ENCODE peak calls at places on chromosomes 7 and 10, in nine cellular contexts. Q, D, U, Z, O, V, Y, J and G are unnamed samples.

GRCh38 chr10:133009218-133009954 is 67.0 kb upstream of the CFAP46 start:
- DNase-seq in Y (no peak), Q (no peak), D (no peak), J (peak), O (peak), U (peak), Z (peak), V (no peak), G (peak)

GRCh38 chr10:23694446-23694920 is 255.6 kb downstream of the OTUD1 start:
- DNase-seq in V (no peak), Y (no peak), J (no peak), D (peak), U (peak), Z (no peak), Q (no peak), O (no peak), G (no peak)

GRCh38 chr10:79335470-79336235 is 11.6 kb upstream of the PPIF start:
- DNase-seq in Q (no peak), D (no peak), Y (no peak), U (no peak), J (peak), O (no peak), Z (no peak), V (peak), G (peak)

GRCh38 chr7:137579913-137580640 is 236.5 kb upstream of the PTN start:
- DNase-seq in D (no peak), Q (no peak), J (no peak), V (no peak), O (peak), Y (peak), U (no peak), Z (no peak), G (no peak)

GRCh38 chr7:38306136-38306535 is 32.7 kb upstream of the TARP start:
- DNase-seq in V (no peak), O (no peak), J (no peak), Y (no peak), D (no peak), Q (no peak), Z (no peak), U (no peak), G (no peak)

GRCh38 chr10:117241541-117242462 is 888 bp downstream of the SLC18A2 start:
- DNase-seq in Y (no peak), J (peak), O (peak), U (no peak), Z (no peak), D (peak), V (no peak), Q (no peak), G (peak)

GRCh38 chr7:46146454-46147255 is 225.6 kb upstream of the IGFBP3 start:
- DNase-seq in Y (no peak), J (peak), Q (no peak), D (no peak), U (peak), V (no peak), Z (no peak), O (peak), G (no peak)

GRCh38 chr7:40372031-40372430 is 237.2 kb downstream of the SUGCT start:
- DNase-seq in J (no peak), V (no peak), Y (no peak), Z (no peak), O (peak), U (no peak), Q (no peak), D (no peak), G (no peak)

GRCh38 chr10:97525683-97526110 is 27.0 kb downstream of the UBTD1 start:
- DNase-seq in Y (no peak), U (no peak), Z (no peak), O (no peak), V (no peak), D (no peak), J (no peak), Q (no peak), G (no peak)

GRCh38 chr10:33265621-33266020 is 68.8 kb downstream of the NRP1 start:
- DNase-seq in O (no peak), D (no peak), Y (no peak), Z (no peak), J (no peak), V (no peak), U (no peak), Q (no peak), G (no peak)

GRCh38 chr7:117157871-117158209 is 165.0 kb downstream of the WNT2 start:
- DNase-seq in J (no peak), Z (no peak), Y (no peak), O (no peak), U (no peak), D (no peak), V (no peak), Q (no peak), G (no peak)

GRCh38 chr10:44864042-44864436 is 47.1 kb upstream of the TMEM72 start:
- DNase-seq in J (peak), D (peak), Z (peak), U (no peak), O (peak), Y (no peak), V (peak), Q (peak), G (no peak)
- H3K27ac ChIP-seq in J (peak), D (no peak), Z (no peak), U (peak), O (peak), Y (no peak), V (peak), Q (no peak), G (no peak)

GRCh38 chr7:44430054-44430453 is 60.4 kb downstream of the NUDCD3 start:
- DNase-seq in V (no peak), Z (no peak), Y (no peak), Q (no peak), D (no peak), O (no peak), U (no peak), J (no peak), G (no peak)

GRCh38 chr7:44432381-44432977 is 58.0 kb downstream of the NUDCD3 start:
- DNase-seq in O (no peak), V (no peak), D (no peak), U (no peak), Y (no peak), Z (no peak), J (no peak), Q (no peak), G (no peak)

GRCh38 chr7:44431091-44431608 is 59.3 kb downstream of the NUDCD3 start:
- DNase-seq in Q (no peak), J (no peak), Z (no peak), D (peak), O (no peak), Y (no peak), V (no peak), U (peak), G (peak)

GRCh38 chr7:44433255-44434022 is 57.0 kb downstream of the NUDCD3 start:
- DNase-seq in Z (peak), Q (no peak), U (no peak), Y (no peak), J (no peak), V (no peak), O (no peak), D (no peak), G (no peak)

GRCh38 chr7:44434201-44434600 is 56.3 kb downstream of the NUDCD3 start:
- DNase-seq in Z (no peak), O (no peak), J (no peak), Q (no peak), D (no peak), V (no peak), U (no peak), Y (no peak), G (no peak)
- H3K27ac ChIP-seq in Z (peak), O (no peak), J (no peak), Q (no peak), D (no peak), V (peak), U (no peak), Y (no peak), G (no peak)

DNA sequence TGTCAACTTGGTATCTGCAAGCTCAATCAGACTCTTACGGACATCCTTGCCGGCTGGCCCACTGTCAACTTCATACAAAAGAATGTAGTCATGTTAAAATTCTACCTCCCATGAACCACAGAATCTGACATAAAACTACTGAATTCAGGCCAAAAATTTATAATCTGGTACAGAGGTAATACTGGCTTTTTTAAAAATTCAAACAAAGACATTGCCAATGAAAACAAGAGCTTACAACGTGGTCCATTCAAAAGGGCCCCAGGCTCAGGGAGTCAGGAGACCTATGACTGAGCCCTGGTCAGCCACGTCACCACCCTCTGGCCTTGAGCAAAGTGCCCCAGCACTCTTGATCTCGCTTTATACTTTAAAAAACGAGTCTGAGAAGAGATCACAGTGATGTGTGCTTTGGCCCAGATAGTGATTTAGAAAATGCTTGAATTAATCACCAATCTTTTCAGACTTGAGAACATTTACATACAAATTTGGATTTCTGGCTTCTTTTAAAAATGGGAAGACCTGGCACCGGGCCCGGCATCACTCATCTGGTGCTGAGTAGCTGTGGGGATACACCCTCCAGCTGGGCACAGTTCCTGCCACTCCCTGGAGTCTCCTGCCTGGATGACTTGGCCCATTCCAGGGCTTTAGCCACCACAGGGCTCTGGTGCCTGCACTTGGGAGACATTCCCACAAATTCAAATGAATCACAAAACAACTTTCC is 94.1 kb downstream of the PIP4K2A start:
- DNase-seq in Y (peak), U (peak), O (peak), D (no peak), Q (no peak), V (peak), Z (peak), J (peak), G (peak)
- H3K27ac ChIP-seq in Y (peak), U (peak), O (peak), D (no peak), Q (no peak), V (peak), Z (no peak), J (peak), G (peak)

GRCh38 chr7:158805414-158805813 is 23.9 kb downstream of the ESYT2 start:
- DNase-seq in Y (no peak), J (no peak), D (no peak), O (no peak), U (no peak), Q (no peak), V (no peak), Z (no peak), G (no peak)

GRCh38 chr7:158803226-158803944 is 25.9 kb downstream of the ESYT2 start:
- DNase-seq in Q (peak), J (no peak), V (no peak), Y (no peak), U (no peak), Z (no peak), O (no peak), D (no peak), G (no peak)

GRCh38 chr7:158802535-158803199 is 26.6 kb downstream of the ESYT2 start:
- DNase-seq in U (peak), Q (no peak), V (no peak), Y (no peak), Z (no peak), O (peak), D (no peak), J (no peak), G (no peak)

GRCh38 chr7:158805937-158806336 is 23.4 kb downstream of the ESYT2 start:
- DNase-seq in U (peak), V (no peak), Y (no peak), D (no peak), J (no peak), O (no peak), Z (no peak), Q (no peak), G (no peak)

GRCh38 chr7:158804335-158804734 is 25.0 kb downstream of the ESYT2 start:
- DNase-seq in J (no peak), Q (no peak), O (no peak), U (no peak), Z (no peak), D (no peak), Y (no peak), V (no peak), G (no peak)
- H3K27ac ChIP-seq in J (no peak), Q (no peak), O (no peak), U (peak), Z (no peak), D (no peak), Y (no peak), V (no peak), G (no peak)

GRCh38 chr7:135388616-135389015 is 121.3 kb downstream of the CNOT4 start:
- DNase-seq in D (no peak), Y (no peak), Q (no peak), J (no peak), O (no peak), V (no peak), U (no peak), Z (no peak), G (no peak)
- H3K27ac ChIP-seq in D (no peak), Y (no peak), Q (no peak), J (no peak), O (no peak), V (no peak), U (no peak), Z (no peak), G (no peak)

DNA sequence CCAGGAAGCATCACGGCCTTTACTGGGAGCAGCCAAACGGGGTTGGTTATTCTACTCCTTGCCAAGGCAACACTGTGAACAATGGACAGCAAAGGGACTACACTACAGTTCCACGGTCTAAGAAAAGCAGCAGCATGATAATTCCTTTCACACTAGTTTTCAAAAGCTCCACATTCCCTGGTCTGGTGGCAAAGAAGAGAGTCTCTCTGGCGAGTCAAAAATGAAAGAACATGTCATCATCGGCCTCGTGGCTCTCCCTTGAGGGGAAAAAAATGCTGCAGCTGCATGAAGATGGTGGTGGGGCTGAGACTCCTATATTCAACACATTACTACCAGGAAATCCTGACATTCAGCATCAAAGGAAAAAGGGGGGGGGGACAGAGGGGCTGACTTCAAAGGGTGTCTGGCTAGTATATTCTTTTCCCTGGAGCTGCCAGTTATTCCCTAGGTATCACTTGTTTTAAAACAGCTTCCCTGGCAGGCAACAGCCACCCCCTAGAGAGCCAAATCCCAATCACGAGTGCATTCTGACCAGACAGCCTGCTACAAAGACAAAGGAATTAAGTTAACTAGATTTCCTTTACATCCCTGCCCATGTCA is 49.1 kb downstream of the SLC37A3 start:
- DNase-seq in D (peak), Q (no peak), V (no peak), Y (no peak), U (no peak), Z (no peak), J (no peak), O (peak), G (no peak)
- H3K27ac ChIP-seq in D (peak), Q (no peak), V (peak), Y (peak), U (no peak), Z (peak), J (peak), O (peak), G (no peak)

GRCh38 chr7:51455513-51455912 is 138.9 kb upstream of the COBL start:
- DNase-seq in Q (no peak), Y (no peak), Z (no peak), D (no peak), V (no peak), J (no peak), U (no peak), O (no peak), G (no peak)

GRCh38 chr7:51457079-51457478 is 140.5 kb upstream of the COBL start:
- DNase-seq in O (no peak), U (no peak), D (no peak), Y (no peak), V (no peak), Z (no peak), Q (no peak), J (no peak), G (no peak)

GRCh38 chr7:51455948-51456347 is 139.3 kb upstream of the COBL start:
- DNase-seq in D (peak), Y (no peak), J (no peak), Q (no peak), U (no peak), O (no peak), Z (no peak), V (no peak), G (no peak)

GRCh38 chr7:51456471-51457060 is 140.0 kb upstream of the COBL start:
- DNase-seq in Z (no peak), J (no peak), Q (no peak), D (no peak), O (no peak), U (no peak), V (no peak), Y (no peak), G (no peak)

GRCh38 chr7:51455086-51455485 is 138.5 kb upstream of the COBL start:
- DNase-seq in J (no peak), O (no peak), U (peak), Y (no peak), D (no peak), V (no peak), Z (no peak), Q (no peak), G (no peak)
- H3K27ac ChIP-seq in J (no peak), O (no peak), U (no peak), Y (no peak), D (no peak), V (no peak), Z (no peak), Q (no peak), G (no peak)

GRCh38 chr7:20697351-20697750 is 81.9 kb downstream of the ABCB5 start:
- DNase-seq in Y (no peak), Z (no peak), Q (no peak), V (no peak), D (no peak), U (no peak), J (no peak), O (no peak), G (no peak)

GRCh38 chr7:20698469-20698868 is 83.0 kb downstream of the ABCB5 start:
- DNase-seq in U (no peak), V (no peak), Z (no peak), O (no peak), Y (no peak), Q (no peak), D (no peak), J (no peak), G (no peak)

DNA sequence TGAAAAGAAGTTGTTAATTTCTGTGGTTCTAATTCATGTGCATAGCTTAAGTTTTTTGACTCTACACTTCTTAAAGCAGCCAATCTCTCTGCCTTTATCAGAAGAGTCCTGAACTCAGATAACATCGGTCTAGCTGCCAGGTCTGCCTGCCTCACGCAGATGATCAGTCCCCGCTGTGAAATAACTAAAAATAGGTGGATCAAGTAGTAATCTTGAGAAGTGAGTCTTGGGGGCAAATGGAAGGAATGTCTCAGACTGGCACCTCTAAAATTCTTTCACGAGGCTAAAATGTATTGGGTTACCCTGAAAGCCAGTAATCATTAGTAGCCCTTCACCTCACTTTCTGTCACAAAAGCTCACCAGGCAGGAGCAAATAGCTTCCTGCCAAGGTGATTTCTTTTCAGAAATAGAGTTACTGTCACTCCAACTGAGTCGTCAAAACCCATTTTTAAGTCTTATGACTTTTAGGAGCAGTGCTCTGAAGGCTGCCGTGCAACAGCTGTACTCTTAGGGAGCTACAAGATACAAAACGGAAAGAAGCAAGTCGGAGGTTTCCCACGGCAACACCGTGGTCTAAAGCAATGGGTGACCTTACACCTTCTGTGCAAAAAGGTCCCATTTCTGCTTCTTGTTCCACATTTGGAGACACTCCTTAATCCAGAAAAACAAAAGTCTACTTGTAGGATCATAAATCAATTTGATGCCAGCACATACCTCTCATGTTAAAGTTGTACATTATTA is 85.2 kb downstream of the ABCB5 start:
- DNase-seq in J (no peak), Z (no peak), Y (no peak), O (no peak), D (no peak), Q (no peak), V (no peak), U (no peak), G (no peak)
- H3K27ac ChIP-seq in J (no peak), Z (no peak), Y (no peak), O (no peak), D (no peak), Q (no peak), V (no peak), U (no peak), G (no peak)

GRCh38 chr10:89236221-89236620 is 15.4 kb downstream of the LIPA start:
- DNase-seq in Z (no peak), D (no peak), J (no peak), V (no peak), Y (no peak), U (no peak), Q (no peak), O (peak), G (no peak)
- H3K27ac ChIP-seq in Z (no peak), D (no peak), J (no peak), V (peak), Y (no peak), U (no peak), Q (no peak), O (peak), G (no peak)